ENCODE peak calls at places on chromosomes 7 and 10, in four cellular contexts. M is lower lobe of right lung, P is spleen, G is uterus. E is an unnamed sample.

GRCh38 chr7:55074008-55074499 is 55.2 kb downstream of the EGFR start:
- DNase-seq in M (peak; percentile 63), G (no peak), P (no peak), E (peak; percentile 69)

GRCh38 chr10:91511549-91512330 is 101.6 kb downstream of the HECTD2 start:
- DNase-seq in P (no peak), G (no peak), M (no peak), E (no peak)

GRCh38 chr10:100746413-100746931 is 1.1 kb downstream of the PAX2 start:
- DNase-seq in P (no peak), M (no peak), G (no peak), E (no peak)

GRCh38 chr7:3332308-3332707 is 31.3 kb downstream of the SDK1 start:
- DNase-seq in P (no peak), M (no peak), G (no peak), E (no peak)

GRCh38 chr7:36360244-36360643 is 29.4 kb upstream of the ANLN start:
- DNase-seq in G (no peak), M (no peak), P (no peak), E (no peak)

GRCh38 chr7:66283003-66283920 is 78.1 kb downstream of the TPST1 start:
- DNase-seq in M (no peak), P (no peak), G (no peak), E (no peak)

GRCh38 chr10:88261152-88261551 is 322.0 kb downstream of the RNLS start:
- DNase-seq in P (no peak), M (no peak), G (no peak), E (no peak)

GRCh38 chr7:157671358-157672255 is 334.8 kb downstream of the DNAJB6 start:
- DNase-seq in M (no peak), G (no peak), P (peak; percentile 60), E (no peak)

GRCh38 chr10:47225928-47226645 is 73.9 kb upstream of the GDF10 start:
- DNase-seq in G (no peak), M (no peak), P (no peak), E (no peak)

GRCh38 chr7:105674200-105675030 is 93.1 kb upstream of the EFCAB10 start:
- DNase-seq in M (no peak), P (no peak), G (no peak), E (no peak)

GRCh38 chr10:62817120-62817762 is 1.1 kb upstream of the EGR2 start:
- DNase-seq in G (peak; percentile 59), M (peak; percentile 76), P (peak; percentile 93), E (peak; percentile 70)

GRCh38 chr7:26857534-26858228 is 6.7 kb downstream of the SKAP2 start:
- DNase-seq in P (peak; percentile 82), G (no peak), M (peak; percentile 50), E (peak; percentile 55)

GRCh38 chr7:26858229-26858568 is 6.2 kb downstream of the SKAP2 start:
- DNase-seq in P (no peak), M (no peak), G (no peak), E (no peak)

GRCh38 chr7:26859720-26860119 is 4.7 kb downstream of the SKAP2 start:
- DNase-seq in P (no peak), G (no peak), M (no peak), E (no peak)

GRCh38 chr7:26857170-26857533 is 7.2 kb downstream of the SKAP2 start:
- DNase-seq in M (no peak), G (no peak), P (no peak), E (no peak)

GRCh38 chr7:26858735-26859134 is 5.7 kb downstream of the SKAP2 start:
- DNase-seq in M (no peak), G (no peak), P (no peak), E (no peak)
- H3K4me1 ChIP-seq in M (peaks cover 52% of the 10 kb centered on the region), G (no peaks in the 10 kb centered on the region), P (peaks cover 84% of the 10 kb centered on the region), E (peaks cover 10% of the 10 kb centered on the region)

GRCh38 chr7:80842479-80842797 is 76.4 kb downstream of the SEMA3C start:
- DNase-seq in P (no peak), M (no peak), G (no peak), E (no peak)
- H3K27ac ChIP-seq in P (no peak overlapping the region), M (no peak overlapping the region), G (no peak overlapping the region), E (no peak overlapping the region)

DNA sequence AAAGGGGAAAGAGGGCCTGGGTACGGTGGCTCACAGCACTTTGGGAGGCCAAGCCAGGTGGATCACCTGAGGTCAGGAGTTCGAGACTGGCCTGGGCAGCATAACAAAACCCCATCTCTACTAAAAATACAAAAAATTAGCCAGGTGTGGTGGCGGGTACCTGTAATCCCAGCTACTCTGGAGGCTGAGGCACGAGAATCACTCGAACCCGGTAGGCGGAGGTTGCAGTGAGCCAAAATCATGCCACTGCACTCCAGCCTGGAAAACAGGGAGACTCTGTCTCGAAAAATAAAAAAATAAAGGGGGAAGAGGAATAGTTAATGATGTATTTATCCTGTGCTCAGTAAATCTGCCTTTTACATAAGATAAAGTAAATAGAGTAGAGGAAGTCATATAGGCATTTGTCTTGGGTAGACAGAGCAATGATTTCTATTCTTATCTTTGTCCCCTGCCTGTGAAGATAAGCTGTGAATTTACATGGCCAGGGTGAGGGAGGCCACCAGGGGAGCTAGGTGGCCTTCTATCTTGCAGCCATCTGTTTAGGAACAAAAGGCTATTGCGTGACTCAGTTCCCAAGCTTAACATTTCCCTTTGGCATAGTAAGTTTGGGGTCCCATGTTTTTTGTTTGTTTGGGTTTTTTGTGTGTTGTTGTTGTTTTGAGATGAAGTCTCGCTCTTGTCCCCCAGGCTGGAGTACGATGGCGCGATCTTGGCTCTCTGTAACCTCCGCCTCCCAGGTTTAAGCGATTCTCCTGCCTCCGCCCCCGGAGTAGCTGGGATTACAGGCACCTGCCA is 73.2 kb upstream of the GTF2I start:
- DNase-seq in P (no peak), G (no peak), M (no peak), E (no peak)
- H3K4me1 ChIP-seq in P (peaks cover 18% of the 10 kb centered on the region), G (peaks cover 12% of the 10 kb centered on the region), M (peaks cover 29% of the 10 kb centered on the region), E (peaks cover 18% of the 10 kb centered on the region)

GRCh38 chr10:33031815-33032320 is 73.8 kb upstream of the ITGB1 start:
- DNase-seq in M (no peak), P (no peak), G (no peak), E (no peak)
- H3K27ac ChIP-seq in M (no peak overlapping the region), P (no peak overlapping the region), G (no peak overlapping the region), E (no peak overlapping the region)

DNA sequence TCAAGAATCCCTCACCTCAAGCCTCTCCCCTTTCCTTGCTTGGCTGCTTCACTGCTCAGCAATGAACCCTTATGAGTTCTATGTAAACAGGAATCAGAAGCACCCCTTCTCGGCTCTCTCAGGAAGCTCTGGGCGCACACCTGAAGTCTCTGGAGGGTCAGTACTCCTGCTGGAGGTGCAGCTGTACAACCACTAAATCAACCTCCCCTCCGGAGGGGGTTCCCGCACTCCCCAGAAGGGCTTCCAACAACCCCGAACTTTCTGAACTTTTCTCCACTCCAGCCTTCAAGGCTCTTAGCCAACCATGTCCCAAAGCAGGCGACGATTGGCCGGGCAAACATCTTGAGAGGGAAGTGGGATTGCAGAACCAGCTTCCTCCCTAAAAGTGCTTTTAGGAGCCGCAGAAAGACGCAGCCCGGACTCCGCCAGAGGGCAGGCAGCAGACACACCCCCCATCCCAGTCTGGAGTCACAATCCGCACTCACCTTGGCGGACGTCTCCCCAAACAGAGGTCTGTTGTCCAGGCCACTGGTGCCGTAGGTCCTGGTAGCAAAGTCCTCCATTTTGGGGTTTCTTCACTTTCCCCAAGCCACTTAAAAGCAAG is 489 bp downstream of the TMEM243 start:
- DNase-seq in P (peak; percentile 89), G (peak; percentile 57), M (peak; percentile 90), E (peak; percentile 59)
- H3K4me1 ChIP-seq in P (peaks cover 62% of the 10 kb centered on the region), G (peaks cover 4% of the 10 kb centered on the region), M (peaks cover 44% of the 10 kb centered on the region), E (peaks cover 9% of the 10 kb centered on the region)

DNA sequence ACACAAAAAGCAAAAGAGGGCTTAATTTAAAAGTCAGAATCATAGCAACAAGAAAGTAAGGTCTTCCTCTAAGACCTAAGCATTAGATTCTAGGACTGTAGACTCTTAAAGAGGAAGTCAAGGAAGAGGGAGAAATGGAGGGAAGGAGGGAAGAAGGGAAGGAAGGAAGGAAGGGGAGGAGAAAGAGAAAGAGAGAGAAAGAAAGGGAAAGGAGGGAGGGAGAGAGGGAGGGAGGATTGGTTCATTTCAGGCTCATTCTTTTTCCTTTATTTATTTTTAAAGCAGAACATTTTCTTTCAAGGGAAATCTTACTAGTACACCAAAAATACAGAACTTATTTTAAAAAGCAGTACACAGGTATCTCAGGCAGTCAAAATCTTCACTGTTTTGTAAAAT is 81.1 kb downstream of the DLG5 start:
- DNase-seq in M (no peak), P (no peak), G (no peak), E (no peak)
- H3K27ac ChIP-seq in M (no peak overlapping the region), P (peak overlapping the region; percentile 22), G (no peak overlapping the region), E (no peak overlapping the region)

E was measured in psoas muscle.